ENCODE peak calls at places on chromosome 14, in seven cellular contexts. M is body of pancreas, Q is endothelial cell of umbilical vein, F is IMR-90, H is Peyer's patch, L is esophagus squamous epithelium, O is stomach. X is an unnamed sample.

GRCh38 chr14:55438066-55438683 is 2.2 kb downstream of the TBPL2 start:
- DNase-seq in M (peak; percentile 36), O (no peak), L (no peak), H (no peak), F (peak; percentile 73), Q (peak; percentile 58), X (no peak)

GRCh38 chr14:99737451-99737951 is 53.4 kb downstream of the CYP46A1 start:
- DNase-seq in F (no peak), M (peak; percentile 84), H (no peak), Q (peak; percentile 79), O (peak; percentile 78), L (no peak), X (peak; percentile 88)

GRCh38 chr14:31543969-31544799 is 17.0 kb upstream of the NUBPL start:
- DNase-seq in H (no peak), F (peak; percentile 23), L (no peak), M (no peak), Q (peak; percentile 23), O (no peak), X (no peak)

GRCh38 chr14:51576112-51576420 is 75.6 kb upstream of the FRMD6 start:
- DNase-seq in M (no peak), H (no peak), F (peak; percentile 63), L (no peak), Q (no peak), O (no peak), X (no peak)

GRCh38 chr14:96349286-96350075 is 13.7 kb downstream of the ATG2B start:
- DNase-seq in L (no peak), F (no peak), Q (no peak), H (no peak), M (no peak), O (no peak), X (no peak)

GRCh38 chr14:104604461-104605449 is at the start of gene TMEM179:
- DNase-seq in F (peak; percentile 4), H (no peak), Q (peak; percentile 14), O (no peak), M (peak; percentile 51), L (no peak), X (peak; percentile 35)

GRCh38 chr14:36520601-36521525 is 831 bp upstream of the NKX2-1 start:
- DNase-seq in Q (peak; percentile 6), M (peak; percentile 40), F (peak; percentile 2), O (peak; percentile 44), L (no peak), H (peak; percentile 56), X (no peak)

GRCh38 chr14:104224516-104225281 is 86.3 kb downstream of the KIF26A start:
- DNase-seq in M (peak; percentile 34), F (no peak), H (peak; percentile 68), O (no peak), Q (peak; percentile 14), L (no peak), X (no peak)

GRCh38 chr14:100540141-100540925 is 46.9 kb downstream of the BEGAIN start:
- DNase-seq in H (peak; percentile 45), M (peak; percentile 76), O (no peak), Q (no peak), F (no peak), L (no peak), X (peak; percentile 56)

GRCh38 chr14:74875941-74876913 is at the start of gene PROX2:
- DNase-seq in H (no peak), O (no peak), Q (peak; percentile 22), L (no peak), F (no peak), M (no peak), X (no peak)

GRCh38 chr14:94306047-94306978 is 13.2 kb upstream of the SERPINA10 start:
- DNase-seq in H (no peak), F (no peak), L (no peak), M (no peak), O (no peak), Q (no peak), X (no peak)

GRCh38 chr14:54606178-54606577 is 39.2 kb downstream of the SAMD4A start:
- DNase-seq in Q (no peak), O (no peak), F (no peak), L (no peak), H (no peak), M (no peak), X (no peak)

GRCh38 chr14:24843494-24843893 is 206.5 kb downstream of the STXBP6 start:
- DNase-seq in F (no peak), O (no peak), Q (no peak), H (no peak), M (no peak), L (no peak), X (no peak)

GRCh38 chr14:29892327-29892726 is 35.3 kb downstream of the PRKD1 start:
- DNase-seq in H (no peak), F (peak; percentile 13), L (no peak), M (no peak), Q (no peak), O (no peak), X (no peak)

GRCh38 chr14:90458536-90458935 is 61.7 kb downstream of the CALM1 start:
- DNase-seq in O (no peak), M (no peak), Q (no peak), F (no peak), L (no peak), H (no peak), X (no peak)

GRCh38 chr14:31990183-31990862 is 86.8 kb upstream of the ARHGAP5 start:
- DNase-seq in M (no peak), F (no peak), O (no peak), L (no peak), H (no peak), Q (no peak), X (no peak)

GRCh38 chr14:104694475-104694950 is 5.1 kb downstream of the INF2 start:
- DNase-seq in H (no peak), L (no peak), F (no peak), Q (no peak), O (no peak), M (no peak), X (no peak)

GRCh38 chr14:23360496-23360895 is 4.5 kb downstream of the EFS start:
- DNase-seq in O (no peak), M (peak; percentile 21), Q (no peak), L (no peak), F (no peak), H (no peak), X (no peak)

GRCh38 chr14:106185837-106186233 is 659.5 kb downstream of the TMEM121 start:
- DNase-seq in F (no peak), Q (no peak), H (no peak), L (no peak), M (peak; percentile 17), O (peak; percentile 45), X (no peak)

GRCh38 chr14:104205781-104206180 is 67.4 kb downstream of the KIF26A start:
- DNase-seq in L (no peak), Q (no peak), H (no peak), M (no peak), O (no peak), F (no peak), X (no peak)

GRCh38 chr14:52355016-52355430 is 40.9 kb downstream of the PTGER2 start:
- DNase-seq in F (peak; percentile 95), O (no peak), Q (no peak), H (no peak), L (no peak), M (no peak), X (no peak)

DNA sequence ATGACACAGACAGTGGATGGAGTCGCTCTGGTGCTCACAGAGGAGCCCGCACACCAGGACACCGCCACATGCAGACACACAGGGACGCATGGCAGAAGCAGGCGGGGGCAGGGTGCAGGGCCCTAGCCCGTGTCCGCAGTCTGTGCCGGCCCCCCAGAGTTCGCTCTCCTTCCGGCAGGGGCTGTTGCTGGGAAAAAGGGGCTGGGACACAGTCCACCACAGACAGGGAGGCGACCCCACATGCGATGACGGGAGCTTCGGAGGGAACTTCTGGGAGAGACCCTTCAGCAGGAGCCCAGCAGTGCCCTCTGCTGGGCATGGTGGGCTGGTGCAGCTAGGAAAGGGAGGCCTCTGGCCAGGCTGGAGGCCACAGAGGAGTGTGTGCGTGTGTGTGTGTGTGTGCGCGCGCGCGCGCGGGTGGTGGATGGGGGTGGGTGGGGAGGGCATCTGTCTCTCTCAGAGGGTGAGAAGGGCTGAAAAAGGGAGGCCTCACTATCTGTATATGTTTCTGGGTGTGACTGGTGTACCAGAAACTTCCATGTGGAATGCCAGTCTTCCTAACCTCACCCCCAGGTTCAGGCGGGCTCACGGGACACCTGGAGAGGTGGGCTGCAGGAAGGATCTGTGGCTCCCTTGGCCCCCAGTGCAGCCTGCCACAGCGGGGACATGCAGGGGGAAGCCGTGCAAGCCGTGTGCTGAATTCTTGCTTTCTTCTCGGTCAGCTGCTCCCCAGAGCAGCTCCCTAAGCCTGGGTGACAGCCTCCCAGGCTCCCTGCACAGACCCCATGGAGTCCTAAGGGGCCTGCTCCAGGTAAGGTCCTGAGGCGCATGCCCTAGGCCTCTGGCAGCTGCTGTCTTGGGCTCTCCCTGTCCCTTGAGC is 60.7 kb downstream of the PLEKHG3 start:
- DNase-seq in F (peak; percentile 74), H (peak; percentile 80), M (peak; percentile 79), Q (peak; percentile 74), L (no peak), O (peak; percentile 77), X (peak; percentile 85)
- H3K4me3 ChIP-seq in F (no peak overlapping the region), H (no peak overlapping the region), M (no peak overlapping the region), Q (no peak overlapping the region), L (peak overlapping the region; percentile 56), O (peak overlapping the region; percentile 34), X (peak overlapping the region; percentile 34)

DNA sequence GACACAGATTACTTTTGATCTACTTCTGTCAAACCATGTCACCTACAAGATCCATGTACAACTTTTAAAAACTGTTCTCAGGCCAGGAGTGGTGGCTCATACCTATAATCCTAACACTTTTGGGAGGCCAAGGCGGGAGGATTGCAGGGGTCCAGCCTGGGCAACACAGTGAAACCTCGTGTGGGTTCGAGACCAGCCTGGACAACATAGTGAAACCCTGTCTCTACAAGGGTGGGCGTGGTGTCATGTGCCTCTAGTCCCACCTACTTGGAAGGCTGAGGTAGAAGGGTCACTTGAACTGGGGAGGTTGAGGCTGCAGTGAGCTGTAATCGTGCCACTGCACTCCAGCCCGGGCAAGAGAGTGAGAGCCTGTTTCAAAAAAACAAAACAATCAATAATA is 5.7 kb downstream of the WDR20 start:
- DNase-seq in L (no peak), F (no peak), O (no peak), Q (no peak), H (no peak), M (no peak), X (no peak)
- TF ChIP-seq POLR2A in L (no peak), F (no peak), O (no peak), Q (no peak), H (no peak), M (no peak), X (no peak)

GRCh38 chr14:44151120-44151519 is 356.0 kb downstream of the FSCB start:
- DNase-seq in O (no peak), Q (no peak), M (no peak), H (no peak), F (no peak), L (no peak), X (no peak)

GRCh38 chr14:44154446-44154845 is 352.6 kb downstream of the FSCB start:
- DNase-seq in H (no peak), M (no peak), L (no peak), O (no peak), F (no peak), Q (no peak), X (no peak)

GRCh38 chr14:44154889-44155288 is 352.2 kb downstream of the FSCB start:
- DNase-seq in O (no peak), M (no peak), Q (no peak), L (no peak), H (no peak), F (no peak), X (no peak)

GRCh38 chr14:44149597-44149996 is 357.5 kb downstream of the FSCB start:
- DNase-seq in M (no peak), L (no peak), Q (no peak), O (no peak), F (no peak), H (no peak), X (no peak)
- TF ChIP-seq CTCF in M (no peak), L (no peak), Q (no peak), O (no peak), F (no peak), H (no peak), X (no peak)

GRCh38 chr14:69573205-69573840 is 1.3 kb downstream of the CCDC177 start:
- DNase-seq in Q (no peak), O (no peak), F (no peak), H (no peak), M (no peak), L (no peak), X (no peak)
- H3K4me3 ChIP-seq in Q (no peak overlapping the region), O (peak overlapping the region; percentile 21), F (no peak overlapping the region), H (no peak overlapping the region), M (no peak overlapping the region), L (peak overlapping the region; percentile 66), X (peak overlapping the region; percentile 46)

X was measured in sigmoid colon.